ENCODE peak calls at places on chromosomes 6 and 20, in four cellular contexts. M, D, G and E are unnamed samples.

GRCh38 chr6:25477006-25477590 is 174.9 kb upstream of the SCGN start:
- DNase-seq in G (peak; percentile 73), M (no peak), D (no peak), E (no peak)

GRCh38 chr20:63652192-63652980 is 838 bp downstream of the STMN3 start:
- DNase-seq in M (peak; percentile 30), G (no peak), D (peak; percentile 57), E (no peak)

GRCh38 chr6:116265081-116265829 is 11.4 kb upstream of the TSPYL4 start:
- DNase-seq in D (no peak), G (peak; percentile 51), M (peak; percentile 74), E (no peak)

GRCh38 chr6:16555550-16555949 is 205.7 kb downstream of the ATXN1 start:
- DNase-seq in D (no peak), M (no peak), G (no peak), E (no peak)

GRCh38 chr6:36853325-36853724 is 14.1 kb upstream of the CPNE5 start:
- DNase-seq in M (no peak), D (no peak), G (peak; percentile 98), E (no peak)

GRCh38 chr6:5068153-5068751 is 16.9 kb upstream of the PPP1R3G start:
- DNase-seq in D (no peak), M (no peak), G (no peak), E (no peak)

GRCh38 chr20:46954490-46955038 is 59.9 kb downstream of the EYA2 start:
- DNase-seq in M (no peak), D (no peak), G (peak; percentile 91), E (no peak)

GRCh38 chr6:89145962-89146747 is at the start of gene PM20D2:
- DNase-seq in D (peak; percentile 58), G (peak; percentile 23), M (peak; percentile 63), E (peak; percentile 38)

GRCh38 chr6:40599580-40599979 is 12.4 kb upstream of the LRFN2 start:
- DNase-seq in M (no peak), G (no peak), D (no peak), E (no peak)

GRCh38 chr6:87059943-87060342 is 35.0 kb downstream of the CGA start:
- DNase-seq in M (no peak), G (no peak), D (no peak), E (no peak)

GRCh38 chr20:17560344-17561074 is 9.4 kb upstream of the DSTN start:
- DNase-seq in M (no peak), D (no peak), G (no peak), E (no peak)

GRCh38 chr20:14986026-14986655 is 648.7 kb upstream of the FLRT3 start:
- DNase-seq in M (no peak), D (no peak), G (no peak), E (no peak)

GRCh38 chr6:117907600-117908245 is 659 bp downstream of the SLC35F1 start:
- DNase-seq in M (peak; percentile 6), D (no peak), G (no peak), E (no peak)

GRCh38 chr20:40393161-40393560 is 295.9 kb downstream of the MAFB start:
- DNase-seq in D (no peak), G (no peak), M (no peak), E (no peak)

GRCh38 chr6:39093167-39093708 is 21.7 kb downstream of the SAYSD1 start:
- DNase-seq in D (no peak), G (no peak), M (no peak), E (no peak)

GRCh38 chr6:169489642-169490408 is 212.0 kb downstream of the WDR27 start:
- DNase-seq in M (no peak), D (no peak), G (no peak), E (no peak)

GRCh38 chr6:2861071-2861821 is 19.6 kb upstream of the SERPINB1 start:
- DNase-seq in G (no peak), M (no peak), D (peak; percentile 21), E (no peak)

GRCh38 chr6:69917834-69918233 is 51.5 kb downstream of the COL19A1 start:
- DNase-seq in G (peak; percentile 5), D (no peak), M (no peak), E (no peak)

GRCh38 chr6:25637946-25638345 is 14.1 kb upstream of the SCGN start:
- DNase-seq in D (no peak), M (peak; percentile 97), G (no peak), E (no peak)

GRCh38 chr6:10721850-10722569 is 860 bp upstream of the TMEM14C start:
- DNase-seq in D (no peak), G (no peak), M (no peak), E (no peak)

GRCh38 chr6:41072836-41073202 is at the start of gene NFYA:
- DNase-seq in G (peak; percentile 99), M (peak; percentile 100), D (peak; percentile 100), E (no peak)

GRCh38 chr20:36779656-36780025 is 6.1 kb upstream of the DSN1 start:
- DNase-seq in M (no peak), D (no peak), G (no peak), E (no peak)

GRCh38 chr20:48772183-48772976 is 55.4 kb downstream of the PREX1 start:
- DNase-seq in D (no peak), M (no peak), G (no peak), E (no peak)

GRCh38 chr6:160036790-160037206 is 67.9 kb downstream of the IGF2R start:
- DNase-seq in G (peak; percentile 92), M (no peak), D (no peak), E (no peak)

GRCh38 chr6:162442675-162443074 is 284.9 kb downstream of the PRKN start:
- DNase-seq in G (no peak), M (peak; percentile 11), D (no peak), E (no peak)

GRCh38 chr20:3660262-3661059 is 2.7 kb downstream of the GFRA4 start:
- DNase-seq in M (peak; percentile 20), D (no peak), G (no peak), E (no peak)

GRCh38 chr6:62775427-62776022 is 435.7 kb upstream of the FKBP1C start:
- DNase-seq in G (peak; percentile 1), D (no peak), M (peak; percentile 9), E (no peak)

GRCh38 chr20:23242104-23242503 is 108.5 kb upstream of the NXT1 start:
- DNase-seq in D (no peak), M (no peak), G (no peak), E (no peak)

GRCh38 chr6:509676-510075 is 118.1 kb downstream of the IRF4 start:
- DNase-seq in D (no peak), G (no peak), M (no peak), E (no peak)

GRCh38 chr6:82348130-82348529 is 15.5 kb upstream of the TPBG start:
- DNase-seq in D (no peak), G (no peak), M (no peak), E (no peak)

GRCh38 chr20:2357114-2357513 is 23.6 kb upstream of the TGM6 start:
- DNase-seq in G (no peak), M (no peak), D (no peak), E (no peak)

GRCh38 chr6:56143796-56144195 is 103.6 kb downstream of the COL21A1 start:
- DNase-seq in M (no peak), G (peak; percentile 31), D (no peak), E (no peak)

GRCh38 chr20:53142225-53142624 is 170.1 kb downstream of the TSHZ2 start:
- DNase-seq in D (no peak), M (no peak), G (no peak), E (no peak)

GRCh38 chr6:78593898-78594666 is 273.3 kb upstream of the IRAK1BP1 start:
- DNase-seq in M (no peak), D (no peak), G (no peak), E (no peak)

GRCh38 chr6:5173862-5174643 is 86.7 kb downstream of the LYRM4 start:
- DNase-seq in D (peak; percentile 57), M (peak; percentile 15), G (no peak), E (peak; percentile 45)

GRCh38 chr6:71349976-71350615 is 61.5 kb downstream of the OGFRL1 start:
- DNase-seq in D (no peak), M (no peak), G (peak; percentile 91), E (no peak)

GRCh38 chr6:129475477-129476247 is 234.3 kb downstream of the ARHGAP18 start:
- DNase-seq in M (no peak), G (no peak), D (no peak), E (no peak)

GRCh38 chr6:44388135-44388487 is 605 bp downstream of the CDC5L start:
- DNase-seq in D (no peak), M (no peak), G (no peak), E (no peak)